ENCODE peak calls at places on chromosomes 6 and 20, in nine cellular contexts. A, C, T, K, R, P, G, N and B are unnamed samples.

GRCh38 chr6:161242113-161242512 is 31.7 kb downstream of the AGPAT4 start:
- DNase-seq in R (no peak), G (no peak), A (no peak), N (no peak), T (no peak), P (no peak), C (no peak), K (no peak), B (no peak)

GRCh38 chr6:114762145-114762544 is 419.3 kb upstream of the HS3ST5 start:
- DNase-seq in C (no peak), T (no peak), G (no peak), R (no peak), P (no peak), N (no peak), K (no peak), A (no peak), B (no peak)

GRCh38 chr6:77457720-77458349 is 5.5 kb downstream of the HTR1B start:
- DNase-seq in P (peak; percentile 57), A (no peak), C (no peak), G (no peak), R (peak; percentile 97), T (peak; percentile 69), K (peak; percentile 90), N (peak; percentile 67), B (peak; percentile 75)

GRCh38 chr20:57724610-57725405 is 15.0 kb upstream of the PMEPA1 start:
- DNase-seq in K (no peak), P (peak; percentile 83), R (no peak), N (no peak), T (no peak), G (no peak), C (no peak), A (no peak), B (peak; percentile 97)

GRCh38 chr20:64077094-64077493 is 2.2 kb downstream of the RGS19 start:
- DNase-seq in A (peak; percentile 37), N (no peak), G (no peak), T (no peak), C (no peak), R (no peak), K (no peak), P (no peak), B (no peak)

GRCh38 chr6:143949962-143950361 is 58.1 kb downstream of the PLAGL1 start:
- DNase-seq in N (no peak), P (no peak), G (no peak), K (no peak), A (no peak), R (no peak), T (no peak), C (no peak), B (no peak)

GRCh38 chr6:148818939-148819575 is 72.2 kb downstream of the UST start:
- DNase-seq in A (no peak), G (no peak), R (no peak), N (no peak), K (no peak), C (no peak), P (no peak), T (no peak), B (peak; percentile 20)

GRCh38 chr6:69784595-69785377 is 12.0 kb downstream of the LMBRD1 start:
- DNase-seq in P (no peak), G (no peak), N (no peak), C (no peak), R (no peak), A (no peak), T (no peak), K (no peak), B (no peak)

GRCh38 chr6:136783495-136784270 is 8.6 kb downstream of the MAP3K5 start:
- DNase-seq in K (no peak), R (no peak), G (no peak), C (no peak), N (no peak), T (no peak), A (no peak), P (no peak), B (no peak)

GRCh38 chr6:36545767-36546663 is 1.3 kb downstream of the STK38 start:
- DNase-seq in K (no peak), G (no peak), C (no peak), N (no peak), T (peak; percentile 24), A (no peak), R (peak; percentile 31), P (no peak), B (peak; percentile 45)

GRCh38 chr20:59087829-59088433 is 45.3 kb upstream of the PRELID3B start:
- DNase-seq in R (peak; percentile 47), N (peak; percentile 47), G (peak; percentile 72), P (peak; percentile 89), K (no peak), C (peak; percentile 71), T (peak; percentile 81), A (peak; percentile 80), B (peak; percentile 98)

GRCh38 chr20:38855356-38855755 is 49.9 kb downstream of the PPP1R16B start:
- DNase-seq in N (no peak), G (no peak), A (no peak), C (no peak), R (peak; percentile 35), T (no peak), P (no peak), K (no peak), B (no peak)

GRCh38 chr6:5287205-5287965 is 26.1 kb downstream of the FARS2 start:
- DNase-seq in A (no peak), N (no peak), R (peak; percentile 88), C (no peak), K (peak; percentile 55), G (no peak), T (no peak), P (no peak), B (peak; percentile 43)

GRCh38 chr6:166907373-166907841 is 48.9 kb downstream of the RNASET2 start:
- DNase-seq in C (no peak), N (no peak), R (no peak), A (no peak), G (no peak), K (no peak), P (no peak), T (no peak), B (no peak)

GRCh38 chr6:17584241-17584803 is 15.8 kb upstream of the FAM8A1 start:
- DNase-seq in A (no peak), G (no peak), C (no peak), R (peak; percentile 86), N (no peak), K (peak; percentile 64), P (no peak), T (peak; percentile 51), B (peak; percentile 45)

GRCh38 chr20:5658897-5659296 is 91.3 kb upstream of the SHLD1 start:
- DNase-seq in T (peak; percentile 81), G (peak; percentile 14), P (peak; percentile 69), C (no peak), N (peak; percentile 63), R (peak; percentile 91), K (peak; percentile 64), A (no peak), B (no peak)

DNA sequence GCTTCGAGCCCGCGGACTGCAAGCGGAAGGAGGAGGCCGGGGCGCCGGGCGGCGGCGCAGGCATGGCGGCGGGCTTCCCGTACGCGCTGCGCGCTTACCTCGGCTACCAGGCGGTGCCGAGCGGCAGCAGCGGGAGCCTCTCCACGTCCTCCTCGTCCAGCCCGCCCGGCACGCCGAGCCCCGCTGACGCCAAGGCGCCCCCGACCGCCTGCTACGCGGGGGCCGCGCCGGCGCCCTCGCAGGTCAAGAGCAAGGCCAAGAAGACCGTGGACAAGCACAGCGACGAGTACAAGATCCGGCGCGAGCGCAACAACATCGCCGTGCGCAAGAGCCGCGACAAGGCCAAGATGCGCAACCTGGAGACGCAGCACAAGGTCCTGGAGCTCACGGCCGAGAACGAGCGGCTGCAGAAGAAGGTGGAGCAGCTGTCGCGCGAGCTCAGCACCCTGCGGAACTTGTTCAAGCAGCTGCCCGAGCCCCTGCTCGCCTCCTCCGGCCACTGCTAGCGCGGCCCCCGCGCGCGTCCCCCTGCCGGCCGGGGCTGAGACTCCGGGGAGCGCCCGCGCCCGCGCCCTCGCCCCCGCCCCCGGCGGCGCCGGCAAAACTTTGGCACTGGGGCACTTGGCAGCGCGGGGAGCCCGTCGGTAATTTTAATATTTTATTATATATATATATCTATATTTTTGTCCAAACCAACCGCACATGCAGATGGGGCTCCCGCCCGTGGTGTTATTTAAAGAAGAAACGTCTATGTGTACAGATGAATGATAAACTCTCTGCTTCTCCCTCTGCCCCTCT is 1.1 kb downstream of the CEBPB start:
- DNase-seq in C (peak; percentile 57), K (no peak), P (peak; percentile 76), G (peak; percentile 42), A (peak; percentile 33), N (peak; percentile 78), T (peak; percentile 60), R (peak; percentile 28), B (peak; percentile 94)
- H3K4me3 ChIP-seq in C (peak overlapping the region; percentile 79), K (peak overlapping the region; percentile 97), P (peak overlapping the region; percentile 86), G (peak overlapping the region; percentile 74), A (peak overlapping the region; percentile 91), N (peak overlapping the region; percentile 74), T (peak overlapping the region; percentile 69), R (peak overlapping the region; percentile 95), B (peak overlapping the region; percentile 66)

GRCh38 chr20:4065405-4065841 is 50.1 kb upstream of the RNF24 start:
- DNase-seq in A (no peak), T (no peak), K (no peak), P (no peak), C (no peak), G (no peak), R (peak; percentile 86), N (no peak), B (no peak)
- H3K27ac ChIP-seq in A (no peak overlapping the region), T (no peak overlapping the region), K (peak overlapping the region; percentile 88), P (no peak overlapping the region), C (no peak overlapping the region), G (no peak overlapping the region), R (peak overlapping the region; percentile 75), N (no peak overlapping the region), B (no peak overlapping the region)

GRCh38 chr20:41466836-41467619 is 100.4 kb upstream of the EMILIN3 start:
- DNase-seq in N (no peak), G (no peak), K (no peak), T (no peak), A (no peak), R (no peak), C (no peak), P (no peak), B (no peak)
- H3K4me3 ChIP-seq in N (no peak overlapping the region), G (no peak overlapping the region), K (no peak overlapping the region), T (no peak overlapping the region), A (no peak overlapping the region), R (no peak overlapping the region), C (no peak overlapping the region), P (no peak overlapping the region), B (no peak overlapping the region)

GRCh38 chr6:38650207-38650752 is 10.6 kb upstream of the BTBD9 start:
- DNase-seq in A (no peak), C (no peak), T (no peak), K (no peak), N (no peak), G (no peak), P (no peak), R (no peak), B (no peak)

GRCh38 chr6:38649744-38650143 is 10.0 kb upstream of the BTBD9 start:
- DNase-seq in N (no peak), G (no peak), P (no peak), A (no peak), T (no peak), R (no peak), K (no peak), C (no peak), B (no peak)

GRCh38 chr6:38648629-38649028 is 8.9 kb upstream of the BTBD9 start:
- DNase-seq in P (no peak), C (no peak), A (no peak), K (no peak), R (no peak), G (no peak), N (no peak), T (no peak), B (no peak)

GRCh38 chr6:38644951-38645350 is 5.2 kb upstream of the BTBD9 start:
- DNase-seq in N (no peak), R (no peak), K (no peak), C (no peak), G (no peak), P (no peak), T (no peak), A (no peak), B (no peak)

GRCh38 chr6:38646166-38646565 is 6.4 kb upstream of the BTBD9 start:
- DNase-seq in T (no peak), R (peak; percentile 16), G (no peak), K (no peak), A (no peak), C (no peak), N (no peak), P (no peak), B (no peak)
- H3K27ac ChIP-seq in T (no peak overlapping the region), R (no peak overlapping the region), G (no peak overlapping the region), K (no peak overlapping the region), A (no peak overlapping the region), C (no peak overlapping the region), N (no peak overlapping the region), P (no peak overlapping the region), B (no peak overlapping the region)